ENCODE peak calls at places on chromosome 13, in seven cellular contexts. S, J, E, L, I, C and M are unnamed samples.

GRCh38 chr13:99307247-99307646 is at the start of gene GPR183:
- DNase-seq in S (no peak), J (no peak), E (peak; percentile 23), L (peak; percentile 45), I (peak; percentile 82), C (no peak), M (no peak)

GRCh38 chr13:101291216-101291615 is 125.1 kb downstream of the NALCN start:
- DNase-seq in S (no peak), J (no peak), E (peak; percentile 43), L (no peak), I (no peak), C (no peak), M (no peak)

GRCh38 chr13:95771950-95772349 is 95.0 kb downstream of the DNAJC3 start:
- DNase-seq in S (no peak), J (no peak), E (no peak), L (no peak), I (no peak), C (no peak), M (no peak)

GRCh38 chr13:50915562-50915961 is 6.0 kb downstream of the RNASEH2B start:
- DNase-seq in S (no peak), J (no peak), E (no peak), L (no peak), I (no peak), C (no peak), M (no peak)

GRCh38 chr13:72998012-72998411 is 60.8 kb upstream of the KLF5 start:
- DNase-seq in S (no peak), J (no peak), E (no peak), L (no peak), I (no peak), C (no peak), M (no peak)

GRCh38 chr13:54402495-54402894 is 1373.9 kb downstream of the OLFM4 start:
- DNase-seq in S (no peak), J (no peak), E (no peak), L (no peak), I (no peak), C (no peak), M (no peak)

GRCh38 chr13:99281811-99282263 is 23.7 kb upstream of the GPR18 start:
- DNase-seq in S (peak; percentile 36), J (no peak), E (no peak), L (peak; percentile 71), I (no peak), C (no peak), M (peak; percentile 59)

GRCh38 chr13:30441304-30441703 is 19.0 kb downstream of the UBE2L5 start:
- DNase-seq in S (no peak), J (no peak), E (no peak), L (no peak), I (no peak), C (no peak), M (no peak)

GRCh38 chr13:61029064-61029463 is 386.6 kb downstream of the PCDH20 start:
- DNase-seq in S (no peak), J (no peak), E (no peak), L (no peak), I (no peak), C (no peak), M (no peak)

GRCh38 chr13:101453784-101454201 is 1.3 kb downstream of the ITGBL1 start:
- DNase-seq in S (no peak), J (no peak), E (no peak), L (no peak), I (no peak), C (no peak), M (no peak)

GRCh38 chr13:66673401-66673800 is 556.7 kb downstream of the PCDH9 start:
- DNase-seq in S (no peak), J (no peak), E (no peak), L (no peak), I (no peak), C (no peak), M (no peak)

GRCh38 chr13:52371736-52372247 is 34.2 kb downstream of the THSD1 start:
- DNase-seq in S (no peak), J (peak; percentile 63), E (peak; percentile 6), L (no peak), I (no peak), C (no peak), M (no peak)

GRCh38 chr13:22061806-22062391 is 391.0 kb downstream of the FGF9 start:
- DNase-seq in S (no peak), J (no peak), E (no peak), L (no peak), I (no peak), C (no peak), M (peak; percentile 60)

GRCh38 chr13:59261928-59262488 is 901.7 kb downstream of the DIAPH3 start:
- DNase-seq in S (no peak), J (peak; percentile 78), E (no peak), L (no peak), I (peak; percentile 60), C (no peak), M (no peak)

GRCh38 chr13:112522578-112522977 is 65.4 kb downstream of the TUBGCP3 start:
- DNase-seq in S (no peak), J (no peak), E (no peak), L (no peak), I (no peak), C (no peak), M (no peak)

GRCh38 chr13:29545988-29546387 is 49.5 kb downstream of the SLC7A1 start:
- DNase-seq in S (no peak), J (no peak), E (no peak), L (no peak), I (no peak), C (no peak), M (no peak)

GRCh38 chr13:26679945-26680516 is 80.6 kb downstream of the GPR12 start:
- DNase-seq in S (no peak), J (no peak), E (peak; percentile 23), L (no peak), I (peak; percentile 76), C (no peak), M (no peak)

GRCh38 chr13:47549219-47549752 is 451.8 kb downstream of the SUCLA2 start:
- DNase-seq in S (no peak), J (no peak), E (no peak), L (no peak), I (no peak), C (no peak), M (no peak)

GRCh38 chr13:112723771-112724170 is 33.9 kb downstream of the ATP11A start:
- DNase-seq in S (no peak), J (no peak), E (no peak), L (no peak), I (no peak), C (no peak), M (no peak)

GRCh38 chr13:94711561-94712286 is 621 bp downstream of the SOX21 start:
- DNase-seq in S (no peak), J (no peak), E (no peak), L (peak; percentile 29), I (no peak), C (no peak), M (no peak)

GRCh38 chr13:27406178-27406939 is 18.1 kb upstream of the GTF3A start:
- DNase-seq in S (no peak), J (peak; percentile 65), E (peak; percentile 16), L (peak; percentile 48), I (peak; percentile 35), C (peak; percentile 18), M (peak; percentile 31)

GRCh38 chr13:114268344-114269280 is 12.8 kb upstream of the UPF3A start:
- DNase-seq in S (no peak), J (no peak), E (no peak), L (no peak), I (no peak), C (no peak), M (no peak)

GRCh38 chr13:33494596-33495214 is 209.2 kb upstream of the STARD13 start:
- DNase-seq in S (no peak), J (no peak), E (peak; percentile 61), L (no peak), I (no peak), C (no peak), M (no peak)

GRCh38 chr13:78256479-78256878 is 337.8 kb upstream of the EDNRB start:
- DNase-seq in S (no peak), J (no peak), E (no peak), L (no peak), I (peak; percentile 5), C (no peak), M (no peak)

GRCh38 chr13:46504036-46504435 is 48.9 kb upstream of the LRCH1 start:
- DNase-seq in S (no peak), J (no peak), E (no peak), L (no peak), I (no peak), C (no peak), M (no peak)

GRCh38 chr13:110161112-110161897 is 145.7 kb downstream of the COL4A1 start:
- DNase-seq in S (no peak), J (peak; percentile 17), E (no peak), L (no peak), I (no peak), C (no peak), M (no peak)

GRCh38 chr13:43054803-43055802 is 31.7 kb downstream of the DNAJC15 start:
- DNase-seq in S (no peak), J (peak; percentile 24), E (peak; percentile 23), L (peak; percentile 24), I (peak; percentile 70), C (no peak), M (peak; percentile 49)

GRCh38 chr13:75226755-75227435 is 255.1 kb downstream of the TBC1D4 start:
- DNase-seq in S (no peak), J (no peak), E (peak; percentile 91), L (no peak), I (no peak), C (no peak), M (no peak)

GRCh38 chr13:109255457-109255856 is 530.9 kb downstream of the IRS2 start:
- DNase-seq in S (no peak), J (no peak), E (no peak), L (no peak), I (no peak), C (no peak), M (no peak)